ENCODE peak calls at places on chromosomes 3 and 15, in seven cellular contexts. V is stomach, K is suprapubic skin, O is ovary, X is SK-N-SH, M is H1, U is tibial nerve. R is an unnamed sample. For H3K36me3, the result is how much of the 10 kb centered on the place peaks cover.

GRCh38 chr3:110521019-110521418 is 550.6 kb upstream of the NECTIN3 start:
- DNase-seq in M (no peak), V (no peak), X (no peak), U (no peak), O (no peak), K (no peak), R (no peak)

GRCh38 chr3:12750658-12751071 is 8.4 kb downstream of the TMEM40 start:
- DNase-seq in M (no peak), K (no peak), U (no peak), V (no peak), O (peak), X (no peak), R (no peak)

GRCh38 chr3:107600784-107601183 is 78.0 kb downstream of the BBX start:
- DNase-seq in V (no peak), U (no peak), M (no peak), K (no peak), X (no peak), O (no peak), R (no peak)

GRCh38 chr15:45457215-45457614 is 65.3 kb downstream of the SLC30A4 start:
- DNase-seq in K (no peak), O (no peak), M (no peak), U (no peak), V (no peak), X (no peak), R (no peak)

GRCh38 chr3:113697192-113698090 is 999 bp upstream of the USF3 start:
- DNase-seq in K (no peak), U (no peak), V (no peak), O (peak), M (peak), X (peak), R (no peak)

GRCh38 chr3:64266065-64266874 is 41.0 kb upstream of the PRICKLE2 start:
- DNase-seq in V (no peak), K (no peak), U (no peak), X (no peak), O (peak), M (no peak), R (no peak)

GRCh38 chr3:12458901-12459300 is 25.4 kb upstream of the TSEN2 start:
- DNase-seq in M (no peak), K (no peak), V (no peak), X (no peak), O (no peak), U (no peak), R (peak)

GRCh38 chr3:153783106-153783505 is 338.1 kb upstream of the ARHGEF26 start:
- DNase-seq in U (no peak), M (no peak), V (no peak), K (no peak), X (no peak), O (no peak), R (no peak)

GRCh38 chr15:52109559-52110451 is 2.8 kb downstream of the BCL2L10 start:
- DNase-seq in X (no peak), V (no peak), U (no peak), K (no peak), O (no peak), M (no peak), R (no peak)

GRCh38 chr3:106247902-106248684 is 379.3 kb upstream of the CBLB start:
- DNase-seq in K (no peak), X (no peak), M (no peak), U (no peak), O (no peak), V (no peak), R (no peak)

GRCh38 chr15:89936051-89936792 is 23.5 kb upstream of the ARPIN start:
- DNase-seq in U (no peak), K (no peak), X (no peak), M (no peak), O (no peak), V (no peak), R (no peak)

GRCh38 chr15:68609618-68610017 is 30.8 kb downstream of the CORO2B start:
- DNase-seq in V (no peak), K (peak), O (peak), M (no peak), X (no peak), U (peak), R (no peak)

GRCh38 chr3:10599444-10599843 is 94.1 kb upstream of the ATP2B2 start:
- DNase-seq in X (no peak), K (no peak), V (no peak), O (no peak), M (no peak), U (no peak), R (no peak)

GRCh38 chr3:19396726-19397125 is 248.4 kb downstream of the KCNH8 start:
- DNase-seq in X (no peak), K (no peak), M (no peak), V (no peak), U (no peak), O (no peak), R (no peak)

GRCh38 chr3:171339606-171340005 is 120.6 kb downstream of the TNIK start:
- DNase-seq in M (no peak), V (peak), O (no peak), K (no peak), X (no peak), U (no peak), R (no peak)

GRCh38 chr15:83248151-83248851 is 36.2 kb downstream of the BNC1 start:
- DNase-seq in O (no peak), M (peak), V (no peak), K (no peak), X (peak), U (no peak), R (no peak)

GRCh38 chr15:31150732-31151212 is 49.2 kb upstream of the TRPM1 start:
- DNase-seq in O (no peak), U (no peak), V (no peak), K (no peak), M (no peak), X (no peak), R (no peak)

GRCh38 chr3:126983276-126983652 is 349 bp downstream of the PLXNA1 start:
- DNase-seq in O (no peak), M (no peak), U (no peak), X (no peak), V (no peak), K (no peak), R (no peak)

GRCh38 chr3:129424185-129424841 is 4.1 kb downstream of the EFCAB12 start:
- DNase-seq in M (no peak), K (peak), U (no peak), O (no peak), X (no peak), V (peak), R (no peak)

GRCh38 chr3:90033242-90033641 is 925.8 kb downstream of the EPHA3 start:
- DNase-seq in K (no peak), U (no peak), M (no peak), V (no peak), X (no peak), O (no peak), R (no peak)

GRCh38 chr3:126969586-126969985 is 13.3 kb upstream of the PLXNA1 start:
- DNase-seq in O (no peak), U (no peak), X (no peak), K (no peak), M (no peak), V (no peak), R (no peak)

GRCh38 chr15:100056411-100057072 is 285.2 kb downstream of the ADAMTS17 start:
- DNase-seq in K (no peak), M (no peak), U (no peak), X (no peak), V (no peak), O (no peak), R (no peak)

GRCh38 chr3:16494906-16495580 is 18.5 kb downstream of the RFTN1 start:
- DNase-seq in U (no peak), V (no peak), K (no peak), O (no peak), M (no peak), X (peak), R (no peak)

GRCh38 chr15:84747423-84748273 is 744 bp upstream of the ZNF592 start:
- DNase-seq in M (peak), U (peak), O (peak), X (no peak), V (peak), K (peak), R (peak)

GRCh38 chr3:72189344-72189743 is 404.4 kb upstream of the PROK2 start:
- DNase-seq in X (no peak), U (no peak), K (no peak), M (no peak), O (no peak), V (no peak), R (no peak)

GRCh38 chr15:47349179-47349578 is 368.1 kb upstream of the SEMA6D start:
- DNase-seq in U (no peak), X (peak), V (no peak), O (no peak), M (no peak), K (no peak), R (no peak)

GRCh38 chr15:68377766-68378165 is 54.2 kb downstream of the ITGA11 start:
- DNase-seq in V (peak), X (no peak), U (no peak), M (peak), K (peak), O (no peak), R (no peak)

GRCh38 chr3:134318166-134318565 is 56.1 kb downstream of the AMOTL2 start:
- DNase-seq in V (no peak), X (no peak), O (peak), U (no peak), M (no peak), K (peak), R (no peak)

GRCh38 chr3:169430687-169431404 is 232.7 kb downstream of the MECOM start:
- DNase-seq in K (no peak), V (peak), O (no peak), X (no peak), M (no peak), U (no peak), R (peak)

GRCh38 chr3:118541791-118542190 is 492.9 kb downstream of the IGSF11 start:
- DNase-seq in X (no peak), O (no peak), M (no peak), U (no peak), K (no peak), V (no peak), R (no peak)

GRCh38 chr3:61612211-61612995 is 51.0 kb downstream of the PTPRG start:
- DNase-seq in K (no peak), M (no peak), X (no peak), U (no peak), O (no peak), V (no peak), R (peak)

GRCh38 chr3:17329932-17330331 is 412.5 kb downstream of the TBC1D5 start:
- DNase-seq in V (no peak), M (no peak), U (no peak), K (no peak), O (no peak), X (no peak), R (no peak)

GRCh38 chr15:31278056-31278445 is 48.6 kb upstream of the KLF13 start:
- DNase-seq in U (no peak), X (peak), O (no peak), K (peak), M (peak), V (peak), R (no peak)

GRCh38 chr3:69963643-69964042 is 35.9 kb upstream of the SAMMSON start:
- DNase-seq in O (no peak), K (no peak), M (no peak), U (no peak), V (no peak), X (no peak), R (no peak)

GRCh38 chr15:41183580-41183979 is 47.0 kb downstream of the EXD1 start:
- DNase-seq in M (no peak), O (no peak), U (no peak), V (no peak), X (no peak), K (no peak), R (no peak)

GRCh38 chr3:25618043-25618442 is 46.7 kb downstream of the TOP2B start:
- DNase-seq in X (no peak), U (no peak), V (no peak), O (no peak), M (no peak), K (no peak), R (no peak)

GRCh38 chr3:25621087-25621486 is 43.6 kb downstream of the TOP2B start:
- DNase-seq in K (no peak), M (no peak), X (no peak), U (no peak), V (no peak), O (no peak), R (no peak)

GRCh38 chr3:25620508-25620907 is 44.2 kb downstream of the TOP2B start:
- DNase-seq in X (no peak), V (no peak), U (no peak), K (no peak), O (no peak), M (no peak), R (no peak)
- H3K36me3 ChIP-seq in X (half or more), V (under half), U (under half), K (half or more), O (under half), M (under half), R (under half)

DNA sequence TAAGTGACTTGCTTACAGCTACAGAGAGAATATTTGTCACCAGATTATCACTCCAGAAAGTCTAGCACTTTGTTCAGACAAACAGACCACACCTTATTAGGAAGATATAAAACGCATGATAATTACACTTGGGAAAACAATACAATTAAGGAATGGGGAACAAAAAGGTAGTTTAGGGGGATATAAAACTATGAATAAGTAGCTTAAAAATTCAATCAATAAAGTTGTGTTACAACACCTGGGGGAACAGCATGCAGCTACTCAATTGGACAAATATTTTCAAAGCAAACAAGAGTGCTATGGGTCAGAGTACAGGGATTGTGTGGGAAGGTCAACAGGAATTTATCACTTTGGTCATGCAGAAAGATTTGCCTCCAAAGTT is 15.1 kb downstream of the CLDN1 start:
- DNase-seq in U (no peak), X (no peak), O (no peak), K (no peak), M (no peak), V (no peak), R (no peak)
- TF ChIP-seq EP300 in U (no peak), X (no peak), O (no peak), K (no peak), M (no peak), V (no peak), R (no peak)

GRCh38 chr15:50312636-50313035 is 42.4 kb downstream of the GABPB1 start:
- DNase-seq in K (no peak), U (no peak), O (no peak), M (no peak), V (no peak), X (no peak), R (no peak)
- H3K36me3 ChIP-seq in K (under half), U (under half), O (under half), M (under half), V (under half), X (under half), R (under half)

GRCh38 chr3:45545476-45545875 is 49.1 kb upstream of the LIMD1 start:
- DNase-seq in M (no peak), X (no peak), U (no peak), K (no peak), V (no peak), O (no peak), R (no peak)
- TF ChIP-seq EP300 in M (no peak), X (no peak), U (no peak), K (no peak), V (no peak), O (no peak), R (no peak)

GRCh38 chr15:48510976-48511375 is 134.5 kb downstream of the FBN1 start:
- DNase-seq in K (no peak), M (no peak), V (no peak), U (no peak), O (no peak), X (no peak), R (no peak)
- H3K36me3 ChIP-seq in K (under half), M (under half), V (under half), U (under half), O (under half), X (half or more), R (under half)

GRCh38 chr3:48188266-48189201 is at the start of gene CDC25A:
- DNase-seq in V (peak), X (peak), O (peak), M (peak), U (peak), K (peak), R (peak)
- TF ChIP-seq EP300 in V (no peak), X (no peak), O (peak), M (no peak), U (peak), K (no peak), R (no peak)

GRCh38 chr3:184167786-184168185 is 6.9 kb upstream of the AP2M1 start:
- DNase-seq in V (no peak), M (no peak), K (no peak), X (no peak), O (no peak), U (no peak), R (no peak)

GRCh38 chr3:184166671-184167070 is 8.0 kb upstream of the AP2M1 start:
- DNase-seq in O (no peak), V (no peak), M (no peak), U (no peak), X (no peak), K (no peak), R (no peak)

GRCh38 chr3:184165548-184165947 is 9.1 kb upstream of the AP2M1 start:
- DNase-seq in M (no peak), K (no peak), U (no peak), V (no peak), X (no peak), O (no peak), R (no peak)

GRCh38 chr3:184169896-184170875 is 4.5 kb upstream of the AP2M1 start:
- DNase-seq in X (no peak), M (no peak), V (no peak), K (no peak), U (no peak), O (no peak), R (no peak)

GRCh38 chr3:184168363-184169120 is 6.1 kb upstream of the AP2M1 start:
- DNase-seq in K (no peak), X (no peak), O (no peak), V (no peak), M (no peak), U (no peak), R (no peak)
- H3K36me3 ChIP-seq in K (half or more), X (half or more), O (under half), V (half or more), M (half or more), U (under half), R (half or more)

DNA sequence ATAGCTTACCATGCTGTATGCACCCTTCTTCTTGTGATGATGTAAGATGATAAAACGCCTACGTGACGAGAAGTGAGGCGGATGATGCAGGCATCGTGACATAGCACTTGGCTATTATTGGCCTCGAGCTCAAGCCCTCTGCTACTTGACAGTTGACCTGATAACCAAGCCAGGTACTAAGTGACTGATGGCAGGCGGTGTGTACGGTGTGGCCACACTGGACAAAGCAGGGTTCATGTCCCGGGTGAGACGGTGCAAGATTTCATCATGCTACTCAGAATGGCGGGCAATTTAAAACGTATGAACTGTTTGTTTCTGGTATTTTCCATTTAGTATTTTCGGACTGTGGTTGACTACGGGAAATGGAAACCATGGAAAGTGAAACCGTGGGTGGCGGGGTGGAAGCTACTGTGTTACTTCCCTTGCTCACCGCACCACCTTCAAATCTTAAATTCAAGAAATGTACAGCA is 57.7 kb downstream of the SLC12A8 start:
- DNase-seq in V (no peak), M (no peak), X (no peak), U (no peak), O (no peak), K (peak), R (no peak)
- TF ChIP-seq EP300 in V (no peak), M (no peak), X (no peak), U (no peak), O (no peak), K (no peak), R (no peak)

GRCh38 chr3:131007782-131008181 is 18.8 kb downstream of the ASTE1 start:
- DNase-seq in K (no peak), O (no peak), U (no peak), M (no peak), X (no peak), V (no peak), R (no peak)

GRCh38 chr3:131004603-131005002 is 22.0 kb downstream of the ASTE1 start:
- DNase-seq in U (no peak), X (no peak), K (no peak), V (no peak), O (no peak), M (no peak), R (no peak)

GRCh38 chr3:131007256-131007655 is 19.4 kb downstream of the ASTE1 start:
- DNase-seq in U (no peak), O (no peak), X (no peak), V (no peak), K (no peak), M (no peak), R (no peak)

GRCh38 chr3:131008326-131008725 is 18.3 kb downstream of the ASTE1 start:
- DNase-seq in V (no peak), U (no peak), O (no peak), K (no peak), M (no peak), X (no peak), R (no peak)

GRCh38 chr3:131009698-131010097 is 16.9 kb downstream of the ASTE1 start:
- DNase-seq in O (no peak), V (no peak), U (no peak), X (no peak), K (no peak), M (no peak), R (no peak)
- H3K36me3 ChIP-seq in O (under half), V (under half), U (under half), X (half or more), K (half or more), M (under half), R (half or more)